ENCODE peak calls at places on chromosomes 2 and 18, in nine cellular contexts. One of them, this sample, is unnamed.

GRCh38 chr18:60277855-60278480 is 94.6 kb downstream of the MC4R start:
- DNase-seq in uterus: no peak
- DNase-seq in fibroblast of lung: peak
- DNase-seq in amygdala: no peak
- DNase-seq in H54: no peak
- DNase-seq in hippocampal formation: no peak
- DNase-seq in suprapubic skin: no peak
- DNase-seq in mucosa of gallbladder: no peak
- DNase-seq in mesenteric fat pad: no peak
- DNase-seq in this sample: no peak

GRCh38 chr18:56121669-56122068 is 516.7 kb downstream of the TXNL1 start:
- DNase-seq in mesenteric fat pad: no peak
- DNase-seq in amygdala: no peak
- DNase-seq in mucosa of gallbladder: no peak
- DNase-seq in suprapubic skin: no peak
- DNase-seq in fibroblast of lung: no peak
- DNase-seq in uterus: no peak
- DNase-seq in hippocampal formation: no peak
- DNase-seq in H54: no peak
- DNase-seq in this sample: no peak

GRCh38 chr2:155332016-155332415 is 633.5 kb downstream of the KCNJ3 start:
- DNase-seq in uterus: no peak
- DNase-seq in suprapubic skin: no peak
- DNase-seq in hippocampal formation: no peak
- DNase-seq in mesenteric fat pad: no peak
- DNase-seq in mucosa of gallbladder: no peak
- DNase-seq in amygdala: no peak
- DNase-seq in fibroblast of lung: no peak
- DNase-seq in H54: no peak
- DNase-seq in this sample: no peak

GRCh38 chr18:42296192-42296591 is 341.2 kb downstream of the PIK3C3 start:
- DNase-seq in suprapubic skin: no peak
- DNase-seq in mucosa of gallbladder: no peak
- DNase-seq in uterus: no peak
- DNase-seq in hippocampal formation: no peak
- DNase-seq in H54: no peak
- DNase-seq in fibroblast of lung: peak
- DNase-seq in amygdala: no peak
- DNase-seq in mesenteric fat pad: no peak
- DNase-seq in this sample: no peak

GRCh38 chr18:61199131-61199903 is 133.9 kb upstream of the CDH20 start:
- DNase-seq in mesenteric fat pad: no peak
- DNase-seq in mucosa of gallbladder: no peak
- DNase-seq in suprapubic skin: no peak
- DNase-seq in hippocampal formation: no peak
- DNase-seq in H54: no peak
- DNase-seq in fibroblast of lung: peak
- DNase-seq in amygdala: no peak
- DNase-seq in uterus: no peak
- DNase-seq in this sample: no peak

GRCh38 chr2:24793752-24794477 is 690 bp downstream of the CENPO start:
- DNase-seq in mesenteric fat pad: no peak
- DNase-seq in hippocampal formation: no peak
- DNase-seq in H54: peak
- DNase-seq in mucosa of gallbladder: no peak
- DNase-seq in suprapubic skin: no peak
- DNase-seq in amygdala: peak
- DNase-seq in uterus: no peak
- DNase-seq in fibroblast of lung: peak
- DNase-seq in this sample: no peak

GRCh38 chr2:157932480-157933205 is 56.5 kb upstream of the ACVR1 start:
- DNase-seq in suprapubic skin: no peak
- DNase-seq in mesenteric fat pad: no peak
- DNase-seq in hippocampal formation: no peak
- DNase-seq in mucosa of gallbladder: no peak
- DNase-seq in H54: no peak
- DNase-seq in fibroblast of lung: peak
- DNase-seq in amygdala: no peak
- DNase-seq in uterus: no peak
- DNase-seq in this sample: no peak

GRCh38 chr2:235527806-235528480 is 34.1 kb downstream of the AGAP1 start:
- DNase-seq in H54: no peak
- DNase-seq in hippocampal formation: no peak
- DNase-seq in fibroblast of lung: no peak
- DNase-seq in uterus: no peak
- DNase-seq in amygdala: no peak
- DNase-seq in mesenteric fat pad: no peak
- DNase-seq in suprapubic skin: no peak
- DNase-seq in mucosa of gallbladder: no peak
- DNase-seq in this sample: no peak

GRCh38 chr18:79606621-79607331 is 72.8 kb upstream of the CTDP1 start:
- DNase-seq in uterus: peak
- DNase-seq in H54: no peak
- DNase-seq in amygdala: no peak
- DNase-seq in hippocampal formation: no peak
- DNase-seq in mesenteric fat pad: peak
- DNase-seq in fibroblast of lung: no peak
- DNase-seq in suprapubic skin: peak
- DNase-seq in mucosa of gallbladder: no peak
- DNase-seq in this sample: no peak

GRCh38 chr18:58862851-58863538 is 1.7 kb upstream of the ZNF532 start:
- DNase-seq in hippocampal formation: peak
- DNase-seq in mucosa of gallbladder: no peak
- DNase-seq in H54: peak
- DNase-seq in suprapubic skin: no peak
- DNase-seq in fibroblast of lung: peak
- DNase-seq in mesenteric fat pad: no peak
- DNase-seq in uterus: peak
- DNase-seq in amygdala: peak
- DNase-seq in this sample: no peak

GRCh38 chr2:240906141-240906910 is at the start of gene CROCC2:
- DNase-seq in mesenteric fat pad: no peak
- DNase-seq in amygdala: no peak
- DNase-seq in fibroblast of lung: no peak
- DNase-seq in H54: no peak
- DNase-seq in suprapubic skin: no peak
- DNase-seq in hippocampal formation: no peak
- DNase-seq in mucosa of gallbladder: no peak
- DNase-seq in uterus: no peak
- DNase-seq in this sample: no peak

GRCh38 chr2:235162544-235163197 is 210.9 kb downstream of the SH3BP4 start:
- DNase-seq in amygdala: no peak
- DNase-seq in uterus: no peak
- DNase-seq in mucosa of gallbladder: no peak
- DNase-seq in hippocampal formation: no peak
- DNase-seq in mesenteric fat pad: no peak
- DNase-seq in fibroblast of lung: peak
- DNase-seq in H54: no peak
- DNase-seq in suprapubic skin: no peak
- DNase-seq in this sample: no peak

GRCh38 chr2:24304098-24304497 is 56.2 kb downstream of the ITSN2 start:
- DNase-seq in fibroblast of lung: peak
- DNase-seq in mucosa of gallbladder: peak
- DNase-seq in hippocampal formation: peak
- DNase-seq in mesenteric fat pad: no peak
- DNase-seq in suprapubic skin: peak
- DNase-seq in H54: no peak
- DNase-seq in uterus: peak
- DNase-seq in amygdala: peak
- DNase-seq in this sample: peak

GRCh38 chr2:201126308-201127127 is 10.6 kb downstream of the CFLAR start:
- DNase-seq in amygdala: no peak
- DNase-seq in fibroblast of lung: peak
- DNase-seq in uterus: no peak
- DNase-seq in hippocampal formation: no peak
- DNase-seq in mucosa of gallbladder: no peak
- DNase-seq in mesenteric fat pad: no peak
- DNase-seq in suprapubic skin: no peak
- DNase-seq in H54: no peak
- DNase-seq in this sample: no peak

GRCh38 chr2:105607920-105608504 is 136.7 kb upstream of the NCK2 start:
- DNase-seq in H54: no peak
- DNase-seq in uterus: no peak
- DNase-seq in mucosa of gallbladder: peak
- DNase-seq in suprapubic skin: no peak
- DNase-seq in amygdala: no peak
- DNase-seq in fibroblast of lung: no peak
- DNase-seq in mesenteric fat pad: no peak
- DNase-seq in hippocampal formation: no peak
- DNase-seq in this sample: no peak

GRCh38 chr2:127220102-127220806 is at the start of gene CYP27C1:
- DNase-seq in mesenteric fat pad: no peak
- DNase-seq in amygdala: no peak
- DNase-seq in fibroblast of lung: peak
- DNase-seq in suprapubic skin: no peak
- DNase-seq in mucosa of gallbladder: no peak
- DNase-seq in hippocampal formation: no peak
- DNase-seq in uterus: no peak
- DNase-seq in H54: no peak
- DNase-seq in this sample: no peak

GRCh38 chr2:20350105-20350712 is 435 bp downstream of the PUM2 start:
- DNase-seq in mesenteric fat pad: peak
- DNase-seq in amygdala: peak
- DNase-seq in mucosa of gallbladder: no peak
- DNase-seq in uterus: no peak
- DNase-seq in H54: peak
- DNase-seq in hippocampal formation: no peak
- DNase-seq in fibroblast of lung: peak
- DNase-seq in suprapubic skin: peak
- DNase-seq in this sample: peak

GRCh38 chr2:218001629-218002028 is 1.2 kb downstream of the TNS1 start:
- DNase-seq in uterus: no peak
- DNase-seq in hippocampal formation: no peak
- DNase-seq in mesenteric fat pad: no peak
- DNase-seq in fibroblast of lung: no peak
- DNase-seq in amygdala: no peak
- DNase-seq in mucosa of gallbladder: no peak
- DNase-seq in suprapubic skin: no peak
- DNase-seq in H54: no peak
- DNase-seq in this sample: no peak

GRCh38 chr2:204437815-204438766 is 107.2 kb upstream of the PARD3B start:
- DNase-seq in mucosa of gallbladder: no peak
- DNase-seq in H54: no peak
- DNase-seq in mesenteric fat pad: no peak
- DNase-seq in suprapubic skin: no peak
- DNase-seq in amygdala: no peak
- DNase-seq in uterus: no peak
- DNase-seq in hippocampal formation: no peak
- DNase-seq in fibroblast of lung: no peak
- DNase-seq in this sample: no peak

GRCh38 chr2:163210430-163210918 is 371.9 kb upstream of the KCNH7 start:
- DNase-seq in mucosa of gallbladder: no peak
- DNase-seq in suprapubic skin: no peak
- DNase-seq in H54: peak
- DNase-seq in uterus: no peak
- DNase-seq in fibroblast of lung: peak
- DNase-seq in amygdala: no peak
- DNase-seq in mesenteric fat pad: no peak
- DNase-seq in hippocampal formation: no peak
- DNase-seq in this sample: no peak

GRCh38 chr2:203400805-203401585 is 72.8 kb downstream of the ABI2 start:
- DNase-seq in fibroblast of lung: peak
- DNase-seq in suprapubic skin: no peak
- DNase-seq in mesenteric fat pad: no peak
- DNase-seq in mucosa of gallbladder: no peak
- DNase-seq in uterus: no peak
- DNase-seq in amygdala: no peak
- DNase-seq in H54: no peak
- DNase-seq in hippocampal formation: no peak
- DNase-seq in this sample: no peak

GRCh38 chr2:229851870-229852269 is 69.9 kb downstream of the TRIP12 start:
- DNase-seq in uterus: no peak
- DNase-seq in mucosa of gallbladder: no peak
- DNase-seq in mesenteric fat pad: no peak
- DNase-seq in amygdala: no peak
- DNase-seq in hippocampal formation: no peak
- DNase-seq in fibroblast of lung: no peak
- DNase-seq in suprapubic skin: no peak
- DNase-seq in H54: no peak
- DNase-seq in this sample: no peak

GRCh38 chr2:108922141-108922915 is 66.7 kb downstream of the EDAR start:
- DNase-seq in H54: peak
- DNase-seq in hippocampal formation: no peak
- DNase-seq in mesenteric fat pad: peak
- DNase-seq in amygdala: no peak
- DNase-seq in suprapubic skin: no peak
- DNase-seq in mucosa of gallbladder: no peak
- DNase-seq in uterus: no peak
- DNase-seq in fibroblast of lung: peak
- DNase-seq in this sample: peak

GRCh38 chr2:151727593-151728552 is 6.4 kb downstream of the NEB start:
- DNase-seq in hippocampal formation: no peak
- DNase-seq in mucosa of gallbladder: no peak
- DNase-seq in fibroblast of lung: no peak
- DNase-seq in H54: no peak
- DNase-seq in uterus: no peak
- DNase-seq in suprapubic skin: no peak
- DNase-seq in mesenteric fat pad: no peak
- DNase-seq in amygdala: no peak
- DNase-seq in this sample: no peak

GRCh38 chr2:5995832-5996231 is 303.6 kb downstream of the SOX11 start:
- DNase-seq in uterus: no peak
- DNase-seq in amygdala: no peak
- DNase-seq in suprapubic skin: no peak
- DNase-seq in H54: no peak
- DNase-seq in mucosa of gallbladder: no peak
- DNase-seq in hippocampal formation: no peak
- DNase-seq in mesenteric fat pad: no peak
- DNase-seq in fibroblast of lung: peak
- DNase-seq in this sample: no peak